ENCODE peak calls at places on chromosome 6, in seven cellular contexts. One of them, this sample, is unnamed.

GRCh38 chr6:27177454-27178000 is 70.0 kb upstream of the PRSS16 start:
- DNase-seq in GM12878: no peak
- DNase-seq in SK-N-SH: peak
- DNase-seq in HepG2: peak
- DNase-seq in A549: peak
- DNase-seq in K562: peak
- DNase-seq in H1: peak
- DNase-seq in this sample: peak

GRCh38 chr6:34390531-34391013 is 1.9 kb downstream of the NUDT3 start:
- DNase-seq in SK-N-SH: no peak
- DNase-seq in GM12878: no peak
- DNase-seq in HepG2: no peak
- DNase-seq in H1: no peak
- DNase-seq in K562: no peak
- DNase-seq in A549: no peak
- DNase-seq in this sample: no peak

GRCh38 chr6:35078226-35078850 is 62.8 kb downstream of the TCP11 start:
- DNase-seq in SK-N-SH: no peak
- DNase-seq in GM12878: no peak
- DNase-seq in HepG2: no peak
- DNase-seq in H1: no peak
- DNase-seq in A549: no peak
- DNase-seq in K562: no peak
- DNase-seq in this sample: no peak

GRCh38 chr6:26131618-26132017 is 44.4 kb downstream of the HFE start:
- DNase-seq in HepG2: no peak
- DNase-seq in A549: no peak
- DNase-seq in K562: no peak
- DNase-seq in H1: no peak
- DNase-seq in SK-N-SH: no peak
- DNase-seq in GM12878: no peak
- DNase-seq in this sample: no peak

GRCh38 chr6:25359891-25360290 is 80.7 kb downstream of the CARMIL1 start:
- DNase-seq in K562: no peak
- DNase-seq in GM12878: no peak
- DNase-seq in H1: no peak
- DNase-seq in HepG2: no peak
- DNase-seq in SK-N-SH: no peak
- DNase-seq in A549: no peak
- DNase-seq in this sample: no peak

GRCh38 chr6:37674161-37674560 is 23.5 kb downstream of the MDGA1 start:
- DNase-seq in H1: no peak
- DNase-seq in GM12878: no peak
- DNase-seq in HepG2: no peak
- DNase-seq in SK-N-SH: peak
- DNase-seq in A549: no peak
- DNase-seq in K562: no peak
- DNase-seq in this sample: no peak

GRCh38 chr6:37580164-37580955 is 80.7 kb upstream of the CCDC167 start:
- DNase-seq in HepG2: no peak
- DNase-seq in SK-N-SH: no peak
- DNase-seq in K562: peak
- DNase-seq in H1: no peak
- DNase-seq in GM12878: no peak
- DNase-seq in A549: no peak
- DNase-seq in this sample: no peak

GRCh38 chr6:75550544-75551167 is 51.0 kb upstream of the SENP6 start:
- DNase-seq in SK-N-SH: no peak
- DNase-seq in HepG2: no peak
- DNase-seq in A549: no peak
- DNase-seq in GM12878: no peak
- DNase-seq in H1: no peak
- DNase-seq in K562: no peak
- DNase-seq in this sample: no peak

GRCh38 chr6:105359419-105360366 is 43.2 kb downstream of the PREP start:
- DNase-seq in A549: peak
- DNase-seq in GM12878: no peak
- DNase-seq in H1: no peak
- DNase-seq in SK-N-SH: no peak
- DNase-seq in HepG2: no peak
- DNase-seq in K562: peak
- DNase-seq in this sample: peak

GRCh38 chr6:43951756-43952675 is 175.2 kb downstream of the MRPL14 start:
- DNase-seq in GM12878: no peak
- DNase-seq in A549: no peak
- DNase-seq in K562: no peak
- DNase-seq in HepG2: peak
- DNase-seq in SK-N-SH: no peak
- DNase-seq in H1: no peak
- DNase-seq in this sample: no peak

GRCh38 chr6:43950731-43951062 is 176.6 kb downstream of the MRPL14 start:
- DNase-seq in HepG2: no peak
- DNase-seq in A549: no peak
- DNase-seq in GM12878: no peak
- DNase-seq in SK-N-SH: no peak
- DNase-seq in H1: peak
- DNase-seq in K562: no peak
- DNase-seq in this sample: no peak

GRCh38 chr6:43952746-43953145 is 174.5 kb downstream of the MRPL14 start:
- DNase-seq in H1: peak
- DNase-seq in HepG2: peak
- DNase-seq in A549: peak
- DNase-seq in SK-N-SH: no peak
- DNase-seq in K562: peak
- DNase-seq in GM12878: no peak
- DNase-seq in this sample: no peak

GRCh38 chr6:43950206-43950605 is 177.0 kb downstream of the MRPL14 start:
- DNase-seq in H1: peak
- DNase-seq in SK-N-SH: no peak
- DNase-seq in HepG2: no peak
- DNase-seq in A549: no peak
- DNase-seq in GM12878: no peak
- DNase-seq in K562: no peak
- DNase-seq in this sample: no peak

GRCh38 chr6:43951063-43951755 is 176.0 kb downstream of the MRPL14 start:
- DNase-seq in GM12878: no peak
- DNase-seq in H1: peak
- DNase-seq in K562: peak
- DNase-seq in HepG2: peak
- DNase-seq in SK-N-SH: peak
- DNase-seq in A549: peak
- DNase-seq in this sample: no peak
- TF ChIP-seq RFX5 in GM12878: no peak
- TF ChIP-seq RFX5 in H1: no peak
- TF ChIP-seq RFX5 in K562: no peak
- TF ChIP-seq RFX5 in HepG2: no peak
- TF ChIP-seq RFX5 in SK-N-SH: no peak
- TF ChIP-seq RFX5 in A549: no peak
- TF ChIP-seq RFX5 in this sample: no peak

GRCh38 chr6:47967843-47968242 is 143.2 kb downstream of the PTCHD4 start:
- DNase-seq in K562: no peak
- DNase-seq in A549: no peak
- DNase-seq in SK-N-SH: no peak
- DNase-seq in HepG2: no peak
- DNase-seq in GM12878: no peak
- DNase-seq in H1: no peak
- DNase-seq in this sample: no peak
- TF ChIP-seq RFX5 in K562: no peak
- TF ChIP-seq RFX5 in A549: no peak
- TF ChIP-seq RFX5 in SK-N-SH: no peak
- TF ChIP-seq RFX5 in HepG2: no peak
- TF ChIP-seq RFX5 in GM12878: no peak
- TF ChIP-seq RFX5 in H1: no peak
- TF ChIP-seq RFX5 in this sample: no peak

GRCh38 chr6:21739241-21739640 is 145.7 kb downstream of the SOX4 start:
- DNase-seq in H1: no peak
- DNase-seq in GM12878: no peak
- DNase-seq in HepG2: no peak
- DNase-seq in K562: no peak
- DNase-seq in SK-N-SH: no peak
- DNase-seq in A549: no peak
- DNase-seq in this sample: no peak

GRCh38 chr6:21742238-21742660 is 148.7 kb downstream of the SOX4 start:
- DNase-seq in K562: no peak
- DNase-seq in HepG2: no peak
- DNase-seq in H1: no peak
- DNase-seq in A549: peak
- DNase-seq in GM12878: no peak
- DNase-seq in SK-N-SH: no peak
- DNase-seq in this sample: peak

GRCh38 chr6:21739838-21740237 is 146.3 kb downstream of the SOX4 start:
- DNase-seq in A549: no peak
- DNase-seq in H1: no peak
- DNase-seq in SK-N-SH: no peak
- DNase-seq in K562: no peak
- DNase-seq in GM12878: no peak
- DNase-seq in HepG2: no peak
- DNase-seq in this sample: no peak

GRCh38 chr6:21741221-21742109 is 147.9 kb downstream of the SOX4 start:
- DNase-seq in HepG2: no peak
- DNase-seq in H1: no peak
- DNase-seq in A549: no peak
- DNase-seq in SK-N-SH: peak
- DNase-seq in K562: no peak
- DNase-seq in GM12878: no peak
- DNase-seq in this sample: peak

DNA sequence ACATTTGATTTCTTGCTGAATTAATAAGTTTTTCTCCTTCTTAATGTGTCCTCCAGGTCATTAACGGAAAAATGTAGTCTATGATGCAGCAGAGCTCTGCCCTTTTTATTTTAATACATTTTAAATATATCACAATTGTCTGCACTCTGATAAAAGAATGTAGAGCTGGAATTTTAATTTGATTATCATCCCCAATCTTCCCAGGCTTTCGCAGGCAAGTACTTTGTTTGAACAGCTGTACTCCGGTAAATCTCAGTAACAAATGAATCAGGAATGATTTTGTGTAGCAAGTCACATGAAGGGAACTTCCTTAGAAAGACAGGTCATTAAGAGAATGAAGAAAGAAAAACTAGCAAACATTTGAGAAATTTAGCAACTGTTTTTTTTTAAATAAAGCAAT is 147.2 kb downstream of the SOX4 start:
- DNase-seq in H1: no peak
- DNase-seq in SK-N-SH: no peak
- DNase-seq in K562: no peak
- DNase-seq in A549: no peak
- DNase-seq in HepG2: no peak
- DNase-seq in GM12878: no peak
- DNase-seq in this sample: peak
- TF ChIP-seq RFX5 in H1: no peak
- TF ChIP-seq RFX5 in SK-N-SH: no peak
- TF ChIP-seq RFX5 in K562: no peak
- TF ChIP-seq RFX5 in A549: no peak
- TF ChIP-seq RFX5 in HepG2: no peak
- TF ChIP-seq RFX5 in GM12878: no peak
- TF ChIP-seq RFX5 in this sample: no peak

GRCh38 chr6:136483906-136484305 is 66.3 kb downstream of the MAP7 start:
- DNase-seq in K562: no peak
- DNase-seq in H1: no peak
- DNase-seq in GM12878: no peak
- DNase-seq in A549: no peak
- DNase-seq in SK-N-SH: no peak
- DNase-seq in HepG2: no peak
- DNase-seq in this sample: no peak

GRCh38 chr6:136487746-136488145 is 62.5 kb downstream of the MAP7 start:
- DNase-seq in A549: no peak
- DNase-seq in K562: no peak
- DNase-seq in GM12878: no peak
- DNase-seq in SK-N-SH: no peak
- DNase-seq in H1: no peak
- DNase-seq in HepG2: no peak
- DNase-seq in this sample: no peak

GRCh38 chr6:136491251-136491650 is 59.0 kb downstream of the MAP7 start:
- DNase-seq in A549: no peak
- DNase-seq in GM12878: no peak
- DNase-seq in K562: no peak
- DNase-seq in H1: no peak
- DNase-seq in HepG2: no peak
- DNase-seq in SK-N-SH: peak
- DNase-seq in this sample: no peak

GRCh38 chr6:136491674-136492235 is 58.5 kb downstream of the MAP7 start:
- DNase-seq in K562: no peak
- DNase-seq in GM12878: no peak
- DNase-seq in A549: no peak
- DNase-seq in H1: no peak
- DNase-seq in HepG2: no peak
- DNase-seq in SK-N-SH: peak
- DNase-seq in this sample: no peak

DNA sequence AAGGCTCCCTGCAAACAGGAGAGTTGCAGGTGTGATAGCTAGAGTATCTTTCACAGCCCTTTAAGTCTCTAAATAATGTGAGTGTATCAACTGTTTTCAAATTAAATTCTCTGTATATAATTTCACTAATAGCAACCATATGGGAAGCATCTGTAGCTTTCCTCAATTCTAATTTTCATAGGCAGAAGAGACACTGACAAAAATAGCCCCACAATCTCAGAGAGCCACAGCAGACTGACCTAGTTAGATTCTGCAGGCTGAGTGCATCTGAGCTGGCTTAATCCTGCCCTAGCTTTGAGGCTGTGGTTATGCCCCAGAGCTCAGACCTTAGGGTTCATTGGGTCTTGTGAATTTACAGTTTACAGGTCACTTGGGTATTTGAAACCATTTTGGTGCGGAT is 63.9 kb downstream of the MAP7 start:
- DNase-seq in SK-N-SH: peak
- DNase-seq in A549: no peak
- DNase-seq in H1: no peak
- DNase-seq in GM12878: no peak
- DNase-seq in HepG2: no peak
- DNase-seq in K562: no peak
- DNase-seq in this sample: no peak
- TF ChIP-seq RFX5 in SK-N-SH: no peak
- TF ChIP-seq RFX5 in A549: no peak
- TF ChIP-seq RFX5 in H1: no peak
- TF ChIP-seq RFX5 in GM12878: no peak
- TF ChIP-seq RFX5 in HepG2: no peak
- TF ChIP-seq RFX5 in K562: no peak
- TF ChIP-seq RFX5 in this sample: no peak

GRCh38 chr6:56693246-56693607 is 50.5 kb upstream of the DST start:
- DNase-seq in H1: no peak
- DNase-seq in GM12878: no peak
- DNase-seq in HepG2: peak
- DNase-seq in K562: no peak
- DNase-seq in SK-N-SH: no peak
- DNase-seq in A549: peak
- DNase-seq in this sample: peak
- TF ChIP-seq RFX5 in H1: no peak
- TF ChIP-seq RFX5 in GM12878: no peak
- TF ChIP-seq RFX5 in HepG2: no peak
- TF ChIP-seq RFX5 in K562: no peak
- TF ChIP-seq RFX5 in SK-N-SH: no peak
- TF ChIP-seq RFX5 in A549: no peak
- TF ChIP-seq RFX5 in this sample: no peak

DNA sequence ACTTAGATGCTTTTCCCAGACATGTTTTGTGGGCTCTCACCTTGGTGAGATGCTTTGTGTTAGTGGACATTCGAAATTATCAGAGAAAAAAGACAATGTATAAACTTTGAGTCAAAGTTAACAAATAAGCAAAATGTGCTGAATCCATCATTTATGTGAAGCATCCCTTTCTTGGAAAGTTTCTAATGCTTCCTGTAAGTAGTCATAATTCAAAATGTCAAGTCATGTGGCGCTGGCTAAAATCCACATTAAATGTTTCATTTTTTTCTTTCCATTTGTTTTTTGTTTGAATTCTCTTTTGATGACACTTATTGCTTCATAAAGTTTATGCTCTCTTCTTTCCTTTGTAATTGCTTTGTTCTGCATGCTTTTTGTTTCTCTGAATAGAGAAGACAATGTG is 107.2 kb upstream of the CENPW start:
- DNase-seq in A549: no peak
- DNase-seq in SK-N-SH: no peak
- DNase-seq in GM12878: no peak
- DNase-seq in H1: no peak
- DNase-seq in HepG2: no peak
- DNase-seq in K562: no peak
- DNase-seq in this sample: no peak
- TF ChIP-seq RFX5 in A549: no peak
- TF ChIP-seq RFX5 in SK-N-SH: no peak
- TF ChIP-seq RFX5 in GM12878: no peak
- TF ChIP-seq RFX5 in H1: no peak
- TF ChIP-seq RFX5 in HepG2: no peak
- TF ChIP-seq RFX5 in K562: no peak
- TF ChIP-seq RFX5 in this sample: no peak

This sample was measured in IMR-90.